ENCODE peak calls at places on chromosomes 11 and 22, in seven cellular contexts. One of them, this sample, is unnamed.

GRCh38 chr22:23272371-23272770 is 92.1 kb downstream of the BCR start:
- DNase-seq in HFF-Myc: no peak
- DNase-seq in testis: no peak
- DNase-seq in endodermal cell: no peak
- DNase-seq in mammary epithelial cell: no peak
- DNase-seq in CD8-positive, alpha-beta T cell: no peak
- DNase-seq in lung: no peak
- DNase-seq in this sample: no peak

GRCh38 chr11:73182824-73183321 is 35.2 kb upstream of the P2RY2 start:
- DNase-seq in HFF-Myc: no peak
- DNase-seq in testis: peak
- DNase-seq in endodermal cell: no peak
- DNase-seq in mammary epithelial cell: no peak
- DNase-seq in CD8-positive, alpha-beta T cell: no peak
- DNase-seq in lung: no peak
- DNase-seq in this sample: no peak

GRCh38 chr11:36744375-36745168 is 146.5 kb upstream of the RAG2 start:
- DNase-seq in HFF-Myc: peak
- DNase-seq in testis: peak
- DNase-seq in endodermal cell: peak
- DNase-seq in mammary epithelial cell: peak
- DNase-seq in CD8-positive, alpha-beta T cell: peak
- DNase-seq in lung: peak
- DNase-seq in this sample: no peak

GRCh38 chr22:30196867-30197336 is 49.7 kb downstream of the LIF start:
- DNase-seq in HFF-Myc: no peak
- DNase-seq in testis: no peak
- DNase-seq in endodermal cell: no peak
- DNase-seq in mammary epithelial cell: no peak
- DNase-seq in CD8-positive, alpha-beta T cell: no peak
- DNase-seq in lung: no peak
- DNase-seq in this sample: no peak

GRCh38 chr11:125777309-125777708 is 1.3 kb downstream of the PATE2 start:
- DNase-seq in HFF-Myc: peak
- DNase-seq in testis: no peak
- DNase-seq in endodermal cell: no peak
- DNase-seq in mammary epithelial cell: peak
- DNase-seq in CD8-positive, alpha-beta T cell: no peak
- DNase-seq in lung: no peak
- DNase-seq in this sample: no peak

GRCh38 chr11:63490551-63491239 is at the start of gene PLAAT5:
- DNase-seq in HFF-Myc: no peak
- DNase-seq in testis: peak
- DNase-seq in endodermal cell: peak
- DNase-seq in mammary epithelial cell: no peak
- DNase-seq in CD8-positive, alpha-beta T cell: no peak
- DNase-seq in lung: no peak
- DNase-seq in this sample: no peak

GRCh38 chr22:23580586-23581251 is 629 bp upstream of the IGLL1 start:
- DNase-seq in HFF-Myc: no peak
- DNase-seq in testis: no peak
- DNase-seq in endodermal cell: no peak
- DNase-seq in mammary epithelial cell: no peak
- DNase-seq in CD8-positive, alpha-beta T cell: no peak
- DNase-seq in lung: no peak
- DNase-seq in this sample: no peak

GRCh38 chr11:124961972-124962609 is 8.1 kb downstream of the CCDC15 start:
- DNase-seq in HFF-Myc: peak
- DNase-seq in testis: no peak
- DNase-seq in endodermal cell: no peak
- DNase-seq in mammary epithelial cell: peak
- DNase-seq in CD8-positive, alpha-beta T cell: no peak
- DNase-seq in lung: no peak
- DNase-seq in this sample: no peak

GRCh38 chr11:127056338-127056971 is 55.9 kb upstream of the KIRREL3 start:
- DNase-seq in HFF-Myc: no peak
- DNase-seq in testis: no peak
- DNase-seq in endodermal cell: no peak
- DNase-seq in mammary epithelial cell: peak
- DNase-seq in CD8-positive, alpha-beta T cell: no peak
- DNase-seq in lung: no peak
- DNase-seq in this sample: no peak

GRCh38 chr11:13042873-13043338 is 33.8 kb downstream of the RASSF10 start:
- DNase-seq in HFF-Myc: no peak
- DNase-seq in testis: no peak
- DNase-seq in endodermal cell: no peak
- DNase-seq in mammary epithelial cell: no peak
- DNase-seq in CD8-positive, alpha-beta T cell: no peak
- DNase-seq in lung: no peak
- DNase-seq in this sample: no peak

GRCh38 chr11:109109150-109109549 is 312.8 kb upstream of the C11orf87 start:
- DNase-seq in HFF-Myc: no peak
- DNase-seq in testis: no peak
- DNase-seq in endodermal cell: no peak
- DNase-seq in mammary epithelial cell: no peak
- DNase-seq in CD8-positive, alpha-beta T cell: no peak
- DNase-seq in lung: no peak
- DNase-seq in this sample: no peak

GRCh38 chr11:66686801-66687750 is 9.4 kb upstream of the RBM4B start:
- DNase-seq in HFF-Myc: no peak
- DNase-seq in testis: no peak
- DNase-seq in endodermal cell: no peak
- DNase-seq in mammary epithelial cell: peak
- DNase-seq in CD8-positive, alpha-beta T cell: no peak
- DNase-seq in lung: no peak
- DNase-seq in this sample: no peak

GRCh38 chr11:94245121-94245520 is 59.3 kb upstream of the IZUMO1R start:
- DNase-seq in HFF-Myc: no peak
- DNase-seq in testis: no peak
- DNase-seq in endodermal cell: no peak
- DNase-seq in mammary epithelial cell: peak
- DNase-seq in CD8-positive, alpha-beta T cell: no peak
- DNase-seq in lung: no peak
- DNase-seq in this sample: no peak

GRCh38 chr11:5291207-5291838 is 10.4 kb downstream of the OR51B4 start:
- DNase-seq in HFF-Myc: peak
- DNase-seq in testis: no peak
- DNase-seq in endodermal cell: no peak
- DNase-seq in mammary epithelial cell: peak
- DNase-seq in CD8-positive, alpha-beta T cell: no peak
- DNase-seq in lung: no peak
- DNase-seq in this sample: no peak

GRCh38 chr11:14813506-14813905 is 78.5 kb downstream of the CYP2R1 start:
- DNase-seq in HFF-Myc: no peak
- DNase-seq in testis: no peak
- DNase-seq in endodermal cell: no peak
- DNase-seq in mammary epithelial cell: no peak
- DNase-seq in CD8-positive, alpha-beta T cell: no peak
- DNase-seq in lung: no peak
- DNase-seq in this sample: no peak

GRCh38 chr11:130390071-130390758 is 38.2 kb downstream of the ADAMTS8 start:
- DNase-seq in HFF-Myc: peak
- DNase-seq in testis: peak
- DNase-seq in endodermal cell: no peak
- DNase-seq in mammary epithelial cell: peak
- DNase-seq in CD8-positive, alpha-beta T cell: no peak
- DNase-seq in lung: no peak
- DNase-seq in this sample: no peak

GRCh38 chr22:42697542-42698013 is 23.1 kb downstream of the A4GALT start:
- DNase-seq in HFF-Myc: peak
- DNase-seq in testis: peak
- DNase-seq in endodermal cell: peak
- DNase-seq in mammary epithelial cell: peak
- DNase-seq in CD8-positive, alpha-beta T cell: no peak
- DNase-seq in lung: no peak
- DNase-seq in this sample: no peak

GRCh38 chr22:23709107-23709506 is 18.3 kb downstream of the RGL4 start:
- DNase-seq in HFF-Myc: peak
- DNase-seq in testis: no peak
- DNase-seq in endodermal cell: no peak
- DNase-seq in mammary epithelial cell: no peak
- DNase-seq in CD8-positive, alpha-beta T cell: no peak
- DNase-seq in lung: no peak
- DNase-seq in this sample: no peak

GRCh38 chr11:8318536-8318935 is 54.9 kb upstream of the LMO1 start:
- DNase-seq in HFF-Myc: no peak
- DNase-seq in testis: no peak
- DNase-seq in endodermal cell: peak
- DNase-seq in mammary epithelial cell: no peak
- DNase-seq in CD8-positive, alpha-beta T cell: no peak
- DNase-seq in lung: no peak
- DNase-seq in this sample: no peak

GRCh38 chr11:16986434-16987204 is 27.6 kb downstream of the PLEKHA7 start:
- DNase-seq in HFF-Myc: no peak
- DNase-seq in testis: peak
- DNase-seq in endodermal cell: peak
- DNase-seq in mammary epithelial cell: no peak
- DNase-seq in CD8-positive, alpha-beta T cell: peak
- DNase-seq in lung: peak
- DNase-seq in this sample: no peak

GRCh38 chr11:770642-771616 is 6.4 kb downstream of the GATD1 start:
- DNase-seq in HFF-Myc: no peak
- DNase-seq in testis: no peak
- DNase-seq in endodermal cell: no peak
- DNase-seq in mammary epithelial cell: no peak
- DNase-seq in CD8-positive, alpha-beta T cell: no peak
- DNase-seq in lung: no peak
- DNase-seq in this sample: no peak

GRCh38 chr22:48429621-48430020 is 1398.1 kb downstream of the BRD1 start:
- DNase-seq in HFF-Myc: no peak
- DNase-seq in testis: no peak
- DNase-seq in endodermal cell: no peak
- DNase-seq in mammary epithelial cell: no peak
- DNase-seq in CD8-positive, alpha-beta T cell: no peak
- DNase-seq in lung: no peak
- DNase-seq in this sample: no peak

GRCh38 chr22:48426466-48427380 is 1401.0 kb downstream of the BRD1 start:
- DNase-seq in HFF-Myc: no peak
- DNase-seq in testis: no peak
- DNase-seq in endodermal cell: peak
- DNase-seq in mammary epithelial cell: no peak
- DNase-seq in CD8-positive, alpha-beta T cell: no peak
- DNase-seq in lung: no peak
- DNase-seq in this sample: no peak

GRCh38 chr22:48431014-48431413 is 1396.7 kb downstream of the BRD1 start:
- DNase-seq in HFF-Myc: no peak
- DNase-seq in testis: no peak
- DNase-seq in endodermal cell: no peak
- DNase-seq in mammary epithelial cell: no peak
- DNase-seq in CD8-positive, alpha-beta T cell: no peak
- DNase-seq in lung: no peak
- DNase-seq in this sample: no peak

GRCh38 chr22:48427731-48428211 is 1399.9 kb downstream of the BRD1 start:
- DNase-seq in HFF-Myc: no peak
- DNase-seq in testis: no peak
- DNase-seq in endodermal cell: peak
- DNase-seq in mammary epithelial cell: no peak
- DNase-seq in CD8-positive, alpha-beta T cell: no peak
- DNase-seq in lung: no peak
- DNase-seq in this sample: no peak

DNA sequence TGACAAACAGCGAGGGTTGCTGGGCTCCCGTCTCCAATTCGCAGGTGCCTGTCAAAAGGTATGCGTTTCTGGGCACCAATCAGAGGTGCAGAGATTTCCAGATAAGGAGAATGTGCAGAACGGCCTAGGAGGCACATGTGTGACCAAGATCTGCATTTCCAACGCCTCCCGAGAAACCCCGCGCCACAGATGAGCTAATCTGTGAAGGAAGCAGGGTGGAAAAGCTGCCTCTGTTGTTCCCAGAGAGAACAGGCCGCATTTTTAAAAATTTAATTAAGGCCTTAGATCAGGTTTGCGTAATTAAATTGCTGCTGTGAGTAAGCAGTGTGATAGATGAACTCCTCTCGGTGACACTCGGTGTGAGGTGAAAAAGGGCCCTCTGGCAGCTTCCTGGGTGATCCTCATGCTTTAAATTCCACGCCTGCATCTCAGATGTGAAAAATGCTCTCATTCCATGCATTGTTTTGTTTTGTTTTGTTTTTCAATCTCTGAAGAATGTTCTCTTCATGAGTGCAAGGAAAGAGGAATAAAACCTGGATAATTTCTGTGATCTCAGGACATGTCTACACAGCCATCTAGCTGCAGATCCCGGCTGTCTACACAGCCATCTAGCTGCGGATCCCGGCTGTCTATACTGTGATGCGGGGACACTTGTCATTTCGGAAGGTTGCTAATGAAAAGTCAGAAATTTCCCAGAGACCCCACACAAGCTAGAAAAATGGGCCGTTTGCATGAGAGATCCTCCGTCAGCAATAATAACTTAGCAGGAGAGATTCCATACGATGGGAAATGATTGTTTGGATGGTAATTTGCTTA is 1398.9 kb downstream of the BRD1 start:
- DNase-seq in HFF-Myc: no peak
- DNase-seq in testis: no peak
- DNase-seq in endodermal cell: peak
- DNase-seq in mammary epithelial cell: no peak
- DNase-seq in CD8-positive, alpha-beta T cell: no peak
- DNase-seq in lung: no peak
- DNase-seq in this sample: no peak
- TF ChIP-seq CTCF in HFF-Myc: no peak
- TF ChIP-seq CTCF in testis: no peak
- TF ChIP-seq CTCF in endodermal cell: no peak
- TF ChIP-seq CTCF in mammary epithelial cell: no peak
- TF ChIP-seq CTCF in CD8-positive, alpha-beta T cell: no peak
- TF ChIP-seq CTCF in lung: no peak
- TF ChIP-seq CTCF in this sample: no peak

GRCh38 chr11:110367571-110367970 is 62.2 kb upstream of the FDX1 start:
- DNase-seq in HFF-Myc: no peak
- DNase-seq in testis: no peak
- DNase-seq in endodermal cell: no peak
- DNase-seq in mammary epithelial cell: no peak
- DNase-seq in CD8-positive, alpha-beta T cell: no peak
- DNase-seq in lung: no peak
- DNase-seq in this sample: no peak
- TF ChIP-seq CTCF in HFF-Myc: no peak
- TF ChIP-seq CTCF in testis: peak
- TF ChIP-seq CTCF in endodermal cell: no peak
- TF ChIP-seq CTCF in mammary epithelial cell: no peak
- TF ChIP-seq CTCF in CD8-positive, alpha-beta T cell: no peak
- TF ChIP-seq CTCF in lung: no peak
- TF ChIP-seq CTCF in this sample: no peak

GRCh38 chr11:111978028-111978771 is 41.1 kb downstream of the DIXDC1 start:
- DNase-seq in HFF-Myc: peak
- DNase-seq in testis: peak
- DNase-seq in endodermal cell: peak
- DNase-seq in mammary epithelial cell: peak
- DNase-seq in CD8-positive, alpha-beta T cell: no peak
- DNase-seq in lung: no peak
- DNase-seq in this sample: no peak
- TF ChIP-seq CTCF in HFF-Myc: no peak
- TF ChIP-seq CTCF in testis: no peak
- TF ChIP-seq CTCF in endodermal cell: peak
- TF ChIP-seq CTCF in mammary epithelial cell: no peak
- TF ChIP-seq CTCF in CD8-positive, alpha-beta T cell: no peak
- TF ChIP-seq CTCF in lung: no peak
- TF ChIP-seq CTCF in this sample: no peak

DNA sequence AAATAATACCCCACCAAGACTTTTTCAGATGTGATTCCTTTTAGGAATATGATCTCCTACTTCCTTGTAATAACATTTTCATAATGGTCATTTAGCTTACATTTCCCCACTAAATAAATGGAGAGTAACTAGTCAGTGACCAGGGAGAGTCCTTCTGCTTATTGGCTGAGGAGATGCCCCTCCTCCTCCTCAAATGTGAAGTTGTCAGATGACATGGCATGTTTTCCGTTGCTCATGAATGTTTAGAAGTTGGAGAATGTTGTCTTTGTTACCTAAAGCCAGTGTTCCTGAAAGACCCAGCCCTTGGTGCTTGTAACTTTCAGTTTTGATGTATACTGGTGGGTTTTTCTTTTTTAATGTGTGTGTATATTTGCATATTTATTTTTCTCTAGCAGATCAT is 38.2 kb downstream of the CSRP3 start:
- DNase-seq in HFF-Myc: no peak
- DNase-seq in testis: no peak
- DNase-seq in endodermal cell: no peak
- DNase-seq in mammary epithelial cell: no peak
- DNase-seq in CD8-positive, alpha-beta T cell: no peak
- DNase-seq in lung: no peak
- DNase-seq in this sample: no peak
- TF ChIP-seq CTCF in HFF-Myc: no peak
- TF ChIP-seq CTCF in testis: no peak
- TF ChIP-seq CTCF in endodermal cell: no peak
- TF ChIP-seq CTCF in mammary epithelial cell: no peak
- TF ChIP-seq CTCF in CD8-positive, alpha-beta T cell: no peak
- TF ChIP-seq CTCF in lung: no peak
- TF ChIP-seq CTCF in this sample: no peak